ENCODE peak calls at places on chromosome 9, in five cellular contexts. V is breast epithelium, S is transverse colon, B is IMR-90, J is ovary. R is an unnamed sample.

GRCh38 chr9:79671558-79671957 is 99.8 kb downstream of the TLE4 start:
- DNase-seq in J (no peak), S (no peak), V (no peak), B (peak; percentile 47), R (no peak)

GRCh38 chr9:88786291-88787054 is 204.8 kb upstream of the S1PR3 start:
- DNase-seq in S (no peak), J (no peak), B (peak; percentile 24), V (no peak), R (no peak)

GRCh38 chr9:133513214-133514088 is 11.3 kb downstream of the MYMK start:
- DNase-seq in B (no peak), J (no peak), S (no peak), V (no peak), R (no peak)

GRCh38 chr9:4145482-4145881 is 154.4 kb downstream of the GLIS3 start:
- DNase-seq in S (no peak), V (no peak), J (no peak), B (no peak), R (no peak)

GRCh38 chr9:78707481-78707977 is 410.6 kb downstream of the PSAT1 start:
- DNase-seq in S (no peak), V (no peak), B (peak; percentile 74), J (no peak), R (no peak)

GRCh38 chr9:130301483-130302286 is 36.1 kb downstream of the HMCN2 start:
- DNase-seq in J (no peak), V (peak; percentile 19), S (peak; percentile 51), B (peak; percentile 33), R (peak; percentile 87)

GRCh38 chr9:107049046-107049824 is 186.3 kb downstream of the ZNF462 start:
- DNase-seq in J (no peak), B (no peak), V (no peak), S (no peak), R (no peak)

GRCh38 chr9:77846957-77847574 is 184.5 kb downstream of the GNAQ start:
- DNase-seq in S (no peak), V (no peak), B (peak; percentile 45), J (no peak), R (no peak)

GRCh38 chr9:98951967-98952366 is 8.3 kb downstream of the COL15A1 start:
- DNase-seq in J (no peak), V (no peak), S (no peak), B (no peak), R (no peak)

GRCh38 chr9:124812401-124813016 is 35.6 kb downstream of the OLFML2A start:
- DNase-seq in V (peak; percentile 58), B (peak; percentile 99), S (peak; percentile 47), J (no peak), R (peak; percentile 95)

GRCh38 chr9:130883479-130883878 is 13.1 kb downstream of the QRFP start:
- DNase-seq in S (no peak), V (no peak), B (no peak), J (no peak), R (no peak)

GRCh38 chr9:117734523-117735314 is 30.5 kb downstream of the TLR4 start:
- DNase-seq in V (no peak), S (no peak), J (no peak), B (no peak), R (no peak)

GRCh38 chr9:18595597-18595996 is 121.6 kb downstream of the ADAMTSL1 start:
- DNase-seq in S (no peak), B (no peak), J (no peak), V (no peak), R (peak; percentile 52)

GRCh38 chr9:121038452-121039203 is 11.4 kb downstream of the C5 start:
- DNase-seq in V (no peak), S (no peak), B (no peak), J (no peak), R (no peak)

GRCh38 chr9:7115606-7116005 is 357.8 kb downstream of the KDM4C start:
- DNase-seq in B (no peak), J (no peak), V (no peak), S (no peak), R (no peak)

GRCh38 chr9:111730937-111731567 is 63.7 kb downstream of the SHOC1 start:
- DNase-seq in V (no peak), B (peak; percentile 33), S (no peak), J (no peak), R (no peak)

GRCh38 chr9:21031091-21031817 is at the start of gene HACD4:
- DNase-seq in J (peak; percentile 74), S (peak; percentile 59), B (peak; percentile 12), V (peak; percentile 31), R (peak; percentile 61)

GRCh38 chr9:28365020-28365640 is 791.8 kb upstream of the C9orf72 start:
- DNase-seq in V (no peak), B (no peak), S (no peak), J (no peak), R (no peak)

GRCh38 chr9:38619556-38620447 is 594 bp downstream of the ANKRD18A start:
- DNase-seq in S (peak; percentile 46), J (no peak), B (no peak), V (no peak), R (no peak)

GRCh38 chr9:111661802-111662491 is 542 bp downstream of the GNG10 start:
- DNase-seq in V (no peak), B (peak; percentile 13), J (no peak), S (peak; percentile 28), R (peak; percentile 22)

GRCh38 chr9:92947268-92948031 is at the start of gene FGD3:
- DNase-seq in V (no peak), J (no peak), S (no peak), B (no peak), R (no peak)

GRCh38 chr9:104927216-104927911 is 591 bp downstream of the ABCA1 start:
- DNase-seq in S (peak; percentile 44), J (peak; percentile 59), V (no peak), B (peak; percentile 47), R (peak; percentile 42)

GRCh38 chr9:17614246-17614645 is 35.4 kb downstream of the SH3GL2 start:
- DNase-seq in V (no peak), J (no peak), B (no peak), S (no peak), R (no peak)

GRCh38 chr9:91783876-91784672 is 166.0 kb downstream of the ROR2 start:
- DNase-seq in V (no peak), B (no peak), S (no peak), J (no peak), R (no peak)

GRCh38 chr9:71909887-71910601 is 949 bp downstream of the ABHD17B start:
- DNase-seq in B (peak; percentile 20), S (peak; percentile 68), V (peak; percentile 30), J (peak; percentile 75), R (no peak)

GRCh38 chr9:110255417-110256141 is 728 bp downstream of the TXN start:
- DNase-seq in J (peak; percentile 62), B (peak; percentile 47), V (peak; percentile 36), S (peak; percentile 78), R (peak; percentile 39)
- TF ChIP-seq POLR2A in J (peak; percentile 11), B (no peak), V (peak; percentile 13), S (peak; percentile 68), R (peak; percentile 44)

DNA sequence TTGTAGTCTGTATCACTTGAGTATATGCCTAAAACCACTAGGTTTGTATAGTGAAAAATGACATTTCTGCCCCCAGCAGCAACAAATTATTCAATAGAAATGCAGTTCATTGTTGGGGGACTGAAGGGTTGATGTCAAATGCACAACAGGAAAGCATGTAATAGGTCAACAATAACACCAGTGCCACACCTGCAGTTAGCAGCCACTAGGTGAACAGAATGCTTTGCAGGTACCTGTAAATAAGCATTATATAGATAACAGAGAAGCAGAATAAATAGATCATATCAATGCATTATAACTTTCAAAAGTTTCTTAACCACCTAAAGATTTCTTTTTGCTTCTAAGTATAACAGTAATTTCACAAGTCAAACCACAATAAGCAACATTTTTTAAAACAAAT is 435.9 kb upstream of the DMAC1 start:
- DNase-seq in J (no peak), B (no peak), V (no peak), S (no peak), R (no peak)
- TF ChIP-seq CTCF in J (no peak), B (no peak), V (no peak), S (no peak), R (no peak)

GRCh38 chr9:36148652-36149051 is 12.1 kb downstream of the GLIPR2 start:
- DNase-seq in V (peak; percentile 90), S (peak; percentile 95), B (peak; percentile 97), J (peak; percentile 98), R (peak; percentile 99)

GRCh38 chr9:36151306-36152210 is 15.0 kb downstream of the GLIPR2 start:
- DNase-seq in V (no peak), B (peak; percentile 64), S (peak; percentile 81), J (peak; percentile 23), R (no peak)

GRCh38 chr9:36147441-36148175 is 11.1 kb downstream of the GLIPR2 start:
- DNase-seq in J (no peak), V (no peak), B (no peak), S (no peak), R (no peak)

GRCh38 chr9:36150529-36151305 is 14.2 kb downstream of the GLIPR2 start:
- DNase-seq in J (peak; percentile 31), V (no peak), B (peak; percentile 54), S (no peak), R (no peak)

DNA sequence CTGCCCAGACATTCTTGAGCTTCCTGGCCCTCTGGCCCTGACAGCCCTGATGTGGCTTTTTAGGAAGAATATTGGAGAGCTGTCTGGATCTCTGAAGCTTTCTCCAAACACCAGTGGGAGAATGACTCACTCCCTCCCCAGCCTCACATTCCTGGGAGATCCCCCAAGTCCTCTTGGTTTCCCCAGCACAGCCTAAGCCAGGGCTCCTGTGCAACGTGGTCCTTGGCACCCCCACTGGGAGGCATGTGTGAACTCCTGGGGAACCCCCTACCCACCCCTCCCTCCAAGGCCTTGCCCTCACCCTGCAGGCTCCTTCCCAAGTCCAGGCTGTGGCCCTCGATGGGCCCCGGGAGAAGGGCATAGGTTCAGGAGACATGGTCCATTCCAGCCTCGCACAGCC is 12.7 kb downstream of the GLIPR2 start:
- DNase-seq in J (peak; percentile 43), V (no peak), S (no peak), B (peak; percentile 79), R (peak; percentile 46)
- H3K4me3 ChIP-seq in J (no peak overlapping the region), V (no peak overlapping the region), S (no peak overlapping the region), B (no peak overlapping the region), R (no peak overlapping the region)

DNA sequence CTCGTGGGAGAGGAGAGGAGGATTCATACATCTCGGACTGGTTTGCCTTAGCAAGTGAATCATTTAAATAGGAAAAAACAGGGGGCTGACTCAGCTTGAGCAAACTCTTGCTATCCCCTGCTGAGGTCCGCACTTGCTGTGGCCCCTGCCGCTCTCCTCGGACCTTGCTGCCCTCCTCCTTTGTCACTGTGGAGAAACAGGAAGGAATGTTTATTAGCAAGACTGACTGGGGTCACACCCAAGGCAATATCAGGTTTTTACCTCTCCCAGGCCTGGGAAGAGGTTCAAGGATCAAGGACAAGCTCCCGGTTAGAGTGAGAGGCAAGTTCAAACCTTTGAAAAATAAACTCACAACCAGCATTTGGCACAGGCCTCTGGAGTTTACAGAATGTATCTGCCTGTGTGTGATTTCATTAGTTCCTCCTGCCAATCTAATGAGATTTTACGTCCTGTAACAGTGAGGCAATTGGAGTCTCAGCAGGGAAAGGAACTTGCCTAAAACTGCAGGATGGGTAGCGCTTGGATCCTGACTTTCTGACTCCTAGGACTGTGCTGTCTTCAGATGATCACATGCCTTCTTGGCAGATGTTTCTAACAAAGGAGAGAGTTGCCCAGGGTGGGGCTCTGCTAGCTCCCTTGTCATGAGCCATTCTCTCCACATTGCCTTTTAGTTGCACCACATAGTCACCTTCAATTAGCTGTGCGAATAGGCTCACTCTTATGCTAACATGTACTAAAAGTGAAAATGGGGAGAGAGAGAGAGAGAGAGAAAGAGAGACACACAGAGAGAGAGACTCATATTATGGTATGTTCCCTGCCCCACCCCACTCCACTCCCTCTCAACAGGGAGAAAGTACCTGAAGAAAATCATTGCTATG is 108.6 kb upstream of the CDKN2B start:
- DNase-seq in V (no peak), J (peak; percentile 21), B (peak; percentile 83), S (peak; percentile 64), R (no peak)
- TF ChIP-seq POLR2A in V (no peak), J (no peak), B (no peak), S (peak; percentile 69), R (no peak)